ENCODE peak calls at places on chromosomes 2 and 18, in nine cellular contexts. Q is heart left ventricle, M is spleen, N is body of pancreas, I is HCT116, P is IMR-90, Z is ovary, H is tibial nerve, E is suprapubic skin. J is an unnamed sample.

GRCh38 chr18:58666176-58666575 is 5.1 kb upstream of the MALT1 start:
- DNase-seq in Z (no peak), N (no peak), Q (no peak), H (no peak), I (no peak), E (no peak), M (no peak), P (no peak), J (no peak)

GRCh38 chr2:28951910-28952805 is 28.9 kb upstream of the TOGARAM2 start:
- DNase-seq in P (peak), E (no peak), H (peak), I (no peak), M (no peak), N (no peak), Q (no peak), Z (no peak), J (no peak)

GRCh38 chr2:54999182-54999581 is 51.1 kb downstream of the RTN4 start:
- DNase-seq in H (no peak), P (peak), I (no peak), M (no peak), Q (no peak), N (no peak), E (no peak), Z (no peak), J (no peak)

GRCh38 chr2:219851801-219852481 is 224.5 kb downstream of the SLC4A3 start:
- DNase-seq in E (no peak), M (no peak), P (peak), Q (no peak), H (no peak), N (no peak), Z (peak), I (no peak), J (no peak)

GRCh38 chr2:12051831-12052230 is 305.4 kb downstream of the LPIN1 start:
- DNase-seq in H (no peak), E (no peak), I (no peak), N (no peak), P (peak), M (no peak), Q (no peak), Z (no peak), J (no peak)

GRCh38 chr2:172101008-172101706 is 1.5 kb downstream of the DLX2 start:
- DNase-seq in H (no peak), N (no peak), M (no peak), E (no peak), P (no peak), Q (no peak), Z (no peak), I (no peak), J (no peak)

GRCh38 chr2:172931923-172932520 is 143.6 kb upstream of the MAP3K20 start:
- DNase-seq in I (peak), N (peak), H (peak), P (peak), Z (peak), M (no peak), E (peak), Q (peak), J (peak)

GRCh38 chr2:23905155-23905554 is 21.8 kb downstream of the ATAD2B start:
- DNase-seq in Q (no peak), Z (no peak), M (no peak), I (no peak), P (peak), E (no peak), H (no peak), N (no peak), J (no peak)

GRCh38 chr2:131413148-131413747 is 49.3 kb upstream of the RAB6D start:
- DNase-seq in P (peak), Q (no peak), E (no peak), M (no peak), H (no peak), I (peak), N (no peak), Z (no peak), J (no peak)

GRCh38 chr2:42864641-42865280 is 72.4 kb upstream of the HAAO start:
- DNase-seq in N (no peak), M (no peak), Q (no peak), Z (no peak), E (peak), I (no peak), H (no peak), P (no peak), J (no peak)

GRCh38 chr2:134261398-134262131 is 7.7 kb downstream of the MGAT5 start:
- DNase-seq in Z (no peak), E (no peak), P (no peak), N (no peak), M (no peak), Q (no peak), I (no peak), H (no peak), J (no peak)

GRCh38 chr2:96146881-96147592 is 1.8 kb upstream of the DUSP2 start:
- DNase-seq in Q (no peak), Z (no peak), E (peak), N (no peak), P (no peak), I (no peak), M (peak), H (no peak), J (no peak)

GRCh38 chr18:33579868-33580205 is 1.8 kb downstream of the ASXL3 start:
- DNase-seq in H (no peak), P (no peak), M (no peak), N (no peak), Z (no peak), Q (no peak), I (no peak), E (no peak), J (no peak)

GRCh38 chr2:238420442-238420841 is 6.3 kb upstream of the ASB1 start:
- DNase-seq in N (no peak), P (no peak), I (no peak), Q (no peak), Z (no peak), H (no peak), E (no peak), M (no peak), J (no peak)

GRCh38 chr2:236712304-236712703 is 142.7 kb downstream of the ACKR3 start:
- DNase-seq in M (no peak), Q (no peak), E (no peak), N (no peak), H (no peak), I (no peak), Z (no peak), P (peak), J (no peak)

GRCh38 chr2:206887705-206888104 is 51.6 kb upstream of the CPO start:
- DNase-seq in H (no peak), E (no peak), Z (no peak), M (no peak), Q (no peak), P (no peak), N (no peak), I (no peak), J (no peak)

GRCh38 chr2:152826880-152827279 is 108.5 kb downstream of the ARL6IP6 start:
- DNase-seq in I (no peak), M (no peak), N (no peak), P (peak), Z (no peak), E (no peak), H (no peak), Q (no peak), J (no peak)

GRCh38 chr18:45896991-45897390 is 70.1 kb downstream of the EPG5 start:
- DNase-seq in H (no peak), Q (no peak), N (no peak), P (no peak), E (no peak), Z (no peak), I (no peak), M (no peak), J (no peak)

GRCh38 chr18:46449499-46449898 is 207.5 kb downstream of the LOXHD1 start:
- DNase-seq in H (no peak), M (no peak), Z (no peak), P (no peak), I (no peak), N (no peak), E (no peak), Q (no peak), J (no peak)

GRCh38 chr18:61589053-61589723 is 256.0 kb downstream of the CDH20 start:
- DNase-seq in Z (no peak), E (no peak), P (peak), N (no peak), I (no peak), Q (no peak), H (no peak), M (no peak), J (no peak)

GRCh38 chr18:34592961-34593382 is 117.1 kb upstream of the DTNA start:
- DNase-seq in H (no peak), M (no peak), Z (peak), E (no peak), I (no peak), N (peak), P (peak), Q (peak), J (no peak)

GRCh38 chr18:6013101-6013790 is 117.9 kb upstream of the TMEM200C start:
- DNase-seq in Z (no peak), H (no peak), N (no peak), E (no peak), Q (no peak), M (no peak), P (peak), I (no peak), J (no peak)

GRCh38 chr2:163213699-163214098 is 375.1 kb upstream of the KCNH7 start:
- DNase-seq in I (no peak), H (no peak), N (no peak), Z (no peak), E (no peak), P (peak), Q (no peak), M (no peak), J (no peak)

GRCh38 chr2:127014630-127015029 is 92.3 kb downstream of the BIN1 start:
- DNase-seq in Q (no peak), H (no peak), N (no peak), E (no peak), Z (no peak), I (no peak), P (peak), M (no peak), J (no peak)

GRCh38 chr2:143231257-143231650 is 102.0 kb downstream of the ARHGAP15 start:
- DNase-seq in P (no peak), Q (no peak), M (no peak), H (no peak), N (no peak), I (no peak), Z (no peak), E (no peak), J (no peak)

GRCh38 chr2:207584952-207585351 is 40.2 kb downstream of the METTL21A start:
- DNase-seq in Z (no peak), N (no peak), I (no peak), M (no peak), E (no peak), H (no peak), P (no peak), Q (peak), J (no peak)

GRCh38 chr2:33441235-33441810 is 35.1 kb upstream of the RASGRP3 start:
- DNase-seq in M (no peak), E (no peak), P (peak), Q (peak), I (peak), Z (no peak), N (peak), H (no peak), J (no peak)

GRCh38 chr2:75764611-75765010 is 53.9 kb upstream of the GCFC2 start:
- DNase-seq in Q (no peak), N (no peak), Z (no peak), P (no peak), E (no peak), H (no peak), I (no peak), M (no peak), J (peak)

GRCh38 chr18:21281611-21282010 is 39.6 kb downstream of the GREB1L start:
- DNase-seq in I (no peak), E (no peak), Q (no peak), H (no peak), Z (no peak), N (no peak), M (no peak), P (no peak), J (no peak)

GRCh38 chr2:192885569-192886160 is 690.9 kb upstream of the TMEFF2 start:
- DNase-seq in Q (no peak), H (no peak), M (no peak), E (no peak), I (no peak), N (no peak), Z (no peak), P (no peak), J (no peak)

GRCh38 chr2:75608684-75609333 is 37.8 kb upstream of the MRPL19 start:
- DNase-seq in Z (peak), H (peak), E (no peak), P (peak), I (peak), Q (peak), M (peak), N (peak), J (peak)

GRCh38 chr2:3493610-3493997 is 25.7 kb downstream of the ADI1 start:
- DNase-seq in E (peak), N (no peak), Q (no peak), M (no peak), H (no peak), Z (peak), P (peak), I (no peak), J (no peak)
- TF ChIP-seq POLR2A in E (no peak), N (no peak), Q (no peak), M (no peak), H (no peak), Z (no peak), P (peak), I (no peak), J (no peak)

DNA sequence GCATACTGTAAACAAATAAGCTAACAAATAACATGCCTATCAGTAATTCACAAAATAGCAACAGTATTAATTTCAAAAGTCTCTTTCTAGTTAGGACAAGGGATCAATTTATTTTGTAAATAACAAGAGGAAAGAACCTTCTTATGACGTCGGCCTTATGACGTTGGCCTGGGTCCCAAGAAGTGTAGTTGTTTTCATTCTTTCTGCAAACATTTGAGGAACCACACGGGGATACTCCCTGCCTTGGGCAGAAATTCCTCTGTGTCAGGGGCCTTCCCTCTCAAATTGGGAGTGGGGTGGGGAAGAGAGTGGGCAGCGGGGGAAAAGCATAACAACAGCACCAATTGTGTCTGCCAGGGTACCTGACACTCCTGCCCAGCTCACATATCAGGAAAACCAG is 1.3 kb downstream of the CCDC68 start:
- DNase-seq in M (no peak), H (no peak), I (no peak), E (no peak), Z (peak), Q (no peak), P (peak), N (no peak), J (no peak)
- H3K4me3 ChIP-seq in M (peak), H (peak), I (peak), E (peak), Z (peak), Q (no peak), P (no peak), N (no peak), J (peak)

GRCh38 chr2:69166465-69166811 is 153.5 kb downstream of the ANTXR1 start:
- DNase-seq in E (no peak), I (no peak), P (no peak), Q (no peak), M (no peak), Z (no peak), H (no peak), N (no peak), J (no peak)
- H3K27ac ChIP-seq in E (no peak), I (no peak), P (no peak), Q (no peak), M (no peak), Z (no peak), H (no peak), N (no peak), J (no peak)

DNA sequence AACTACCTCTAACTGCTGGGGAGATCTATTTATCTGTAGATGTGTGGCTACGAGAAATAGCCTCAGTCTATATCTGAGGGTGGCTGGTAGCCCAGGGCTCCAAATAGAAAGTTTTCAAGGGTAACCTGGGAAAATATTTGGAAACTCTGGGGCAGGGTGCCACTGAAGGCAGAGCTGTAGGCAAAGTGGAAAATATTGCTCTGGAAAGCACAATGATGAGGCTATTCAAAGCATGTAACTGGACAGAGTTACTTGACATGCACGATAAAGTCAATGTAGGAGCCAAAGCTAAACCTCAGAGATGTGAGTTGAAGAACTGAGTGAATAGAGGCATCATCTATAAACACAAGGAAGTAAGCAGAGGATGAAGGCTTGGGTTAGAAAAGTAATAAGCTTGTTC is 171.7 kb downstream of the MBD2 start:
- DNase-seq in Q (no peak), P (no peak), E (no peak), M (no peak), I (no peak), Z (no peak), H (no peak), N (no peak), J (no peak)
- TF ChIP-seq POLR2A in Q (no peak), P (no peak), E (no peak), M (no peak), I (no peak), Z (no peak), H (no peak), N (no peak), J (no peak)

GRCh38 chr2:101327863-101328394 is 19.4 kb upstream of the RNF149 start:
- DNase-seq in E (no peak), M (no peak), N (peak), Z (no peak), P (no peak), H (no peak), I (peak), Q (no peak), J (no peak)
- H3K4me3 ChIP-seq in E (no peak), M (no peak), N (no peak), Z (no peak), P (no peak), H (no peak), I (peak), Q (no peak), J (no peak)